ENCODE peak calls at places on chromosomes 16 and 17, in ten cellular contexts. J, U, K, D, C, L, F, S, P and N are unnamed samples.

GRCh38 chr17:45225964-45226530 is 4.4 kb downstream of the FMNL1 start:
- DNase-seq in J (peak), U (no peak), K (peak), D (peak), C (no peak), L (no peak), F (no peak), S (no peak), P (peak), N (no peak)

GRCh38 chr17:66296289-66296725 is 6.1 kb upstream of the PRKCA start:
- DNase-seq in J (no peak), U (no peak), K (no peak), D (no peak), C (no peak), L (no peak), F (peak), S (no peak), P (no peak), N (no peak)

GRCh38 chr17:66978514-66979061 is 14.1 kb downstream of the CACNG4 start:
- DNase-seq in J (no peak), U (peak), K (no peak), D (peak), C (no peak), L (no peak), F (no peak), S (no peak), P (peak), N (no peak)

GRCh38 chr16:70158261-70158939 is 15.2 kb upstream of the CLEC18C start:
- DNase-seq in J (no peak), U (no peak), K (no peak), D (no peak), C (no peak), L (no peak), F (no peak), S (no peak), P (no peak), N (no peak)

GRCh38 chr16:30839523-30840227 is 52.7 kb upstream of the ZNF629 start:
- DNase-seq in J (no peak), U (no peak), K (no peak), D (no peak), C (no peak), L (no peak), F (peak), S (no peak), P (no peak), N (no peak)

GRCh38 chr17:7217113-7217987 is 2.3 kb downstream of the DLG4 start:
- DNase-seq in J (no peak), U (peak), K (peak), D (peak), C (peak), L (no peak), F (peak), S (no peak), P (peak), N (peak)

GRCh38 chr17:63626551-63627228 is 4.5 kb downstream of the MAP3K3 start:
- DNase-seq in J (no peak), U (no peak), K (no peak), D (no peak), C (no peak), L (no peak), F (no peak), S (no peak), P (no peak), N (no peak)

GRCh38 chr16:57988929-57989328 is 11.5 kb downstream of the ZNF319 start:
- DNase-seq in J (no peak), U (no peak), K (no peak), D (peak), C (no peak), L (no peak), F (no peak), S (no peak), P (peak), N (no peak)

GRCh38 chr17:30236807-30237206 is 1.3 kb upstream of the SLC6A4 start:
- DNase-seq in J (no peak), U (peak), K (peak), D (peak), C (peak), L (no peak), F (peak), S (no peak), P (no peak), N (peak)

GRCh38 chr17:14337596-14338079 is 36.8 kb downstream of the HS3ST3B1 start:
- DNase-seq in J (no peak), U (no peak), K (no peak), D (no peak), C (no peak), L (no peak), F (no peak), S (no peak), P (no peak), N (no peak)